ENCODE peak calls at places on chromosomes 4 and X, in eight cellular contexts. J is germinal center; A is WERI-Rb-1; R is GM19239; Z is stimulated activated CD4-positive, alpha-beta T cell treated with anti-CD3 and anti-CD28 coated beads, TNF-alpha, amount 100 ng/mL, for 1 hour; T is AG10803; U is stromal cell of bone marrow; I is activated effector memory CD4-positive, alpha-beta T cell treated with Interleukin-2 at 50 U/mL for 16 hours. H is an unnamed sample.

GRCh38 chr4:174926958-174927357 is 8.8 kb downstream of the ADAM29 start:
- DNase-seq in J (no peak), A (no peak), R (no peak), Z (no peak), T (no peak), U (no peak), I (no peak), H (no peak)

GRCh38 chr4:20251796-20252655 is at the start of gene SLIT2:
- DNase-seq in J (peak; percentile 80), A (peak; percentile 85), R (no peak), Z (no peak), T (peak; percentile 85), U (peak; percentile 70), I (no peak), H (no peak)

GRCh38 chrX:9678215-9678980 is 87.2 kb downstream of the GPR143 start:
- DNase-seq in J (no peak), A (no peak), R (no peak), Z (no peak), T (no peak), U (no peak), I (no peak), H (no peak)

GRCh38 chrX:71870337-71871098 is 40.1 kb upstream of the NHSL2 start:
- DNase-seq in J (no peak), A (peak; percentile 88), R (no peak), Z (no peak), T (no peak), U (no peak), I (no peak), H (no peak)

GRCh38 chrX:1558761-1559468 is 21.9 kb upstream of the P2RY8 start:
- DNase-seq in J (no peak), A (no peak), R (no peak), Z (no peak), T (no peak), U (no peak), I (no peak), H (no peak)

GRCh38 chr4:121562833-121563232 is 133.9 kb downstream of the ANXA5 start:
- DNase-seq in J (no peak), A (no peak), R (no peak), Z (no peak), T (no peak), U (no peak), I (no peak), H (no peak)

GRCh38 chrX:52363247-52363883 is 5.5 kb upstream of the XAGE2 start:
- DNase-seq in J (no peak), A (no peak), R (no peak), Z (no peak), T (no peak), U (no peak), I (no peak), H (no peak)

GRCh38 chrX:116841290-116841689 is 378.5 kb upstream of the CT83 start:
- DNase-seq in J (no peak), A (no peak), R (no peak), Z (no peak), T (no peak), U (no peak), I (no peak), H (no peak)